ENCODE peak calls at places on chromosomes 5 and 9, in four cellular contexts. One of them, this sample, is unnamed.

GRCh38 chr9:79477955-79478751 is 93.6 kb upstream of the TLE4 start:
- DNase-seq in AG09309: no peak
- DNase-seq in epithelial cell of esophagus: peak; percentile 92
- DNase-seq in choroid plexus epithelial cell: peak; percentile 57
- DNase-seq in this sample: no peak

GRCh38 chr9:104850771-104851170 is 77.2 kb downstream of the ABCA1 start:
- DNase-seq in AG09309: no peak
- DNase-seq in epithelial cell of esophagus: peak; percentile 56
- DNase-seq in choroid plexus epithelial cell: peak; percentile 27
- DNase-seq in this sample: no peak

GRCh38 chr9:71592400-71592799 is 175.9 kb downstream of the CEMIP2 start:
- DNase-seq in AG09309: no peak
- DNase-seq in epithelial cell of esophagus: peak; percentile 40
- DNase-seq in choroid plexus epithelial cell: peak; percentile 14
- DNase-seq in this sample: no peak

GRCh38 chr5:57338068-57338848 is 144.4 kb downstream of the ACTBL2 start:
- DNase-seq in AG09309: no peak
- DNase-seq in epithelial cell of esophagus: peak; percentile 45
- DNase-seq in choroid plexus epithelial cell: peak; percentile 61
- DNase-seq in this sample: no peak

GRCh38 chr9:71302776-71303175 is 181.4 kb upstream of the TRPM3 start:
- DNase-seq in AG09309: no peak
- DNase-seq in epithelial cell of esophagus: no peak
- DNase-seq in choroid plexus epithelial cell: no peak
- DNase-seq in this sample: no peak

GRCh38 chr9:137318976-137319375 is 16.9 kb upstream of the NRARP start:
- DNase-seq in AG09309: no peak
- DNase-seq in epithelial cell of esophagus: no peak
- DNase-seq in choroid plexus epithelial cell: no peak
- DNase-seq in this sample: no peak

GRCh38 chr5:55033568-55033967 is 9.5 kb downstream of the GZMK start:
- DNase-seq in AG09309: no peak
- DNase-seq in epithelial cell of esophagus: no peak
- DNase-seq in choroid plexus epithelial cell: peak; percentile 56
- DNase-seq in this sample: no peak

GRCh38 chr5:172834570-172835245 is 657 bp downstream of the ERGIC1 start:
- DNase-seq in AG09309: no peak
- DNase-seq in epithelial cell of esophagus: no peak
- DNase-seq in choroid plexus epithelial cell: peak; percentile 39
- DNase-seq in this sample: peak; percentile 48

GRCh38 chr9:18238752-18239151 is 235.2 kb upstream of the ADAMTSL1 start:
- DNase-seq in AG09309: peak; percentile 53
- DNase-seq in epithelial cell of esophagus: peak; percentile 75
- DNase-seq in choroid plexus epithelial cell: peak; percentile 70
- DNase-seq in this sample: no peak

GRCh38 chr9:93178851-93179786 is 4.8 kb upstream of the WNK2 start:
- DNase-seq in AG09309: no peak
- DNase-seq in epithelial cell of esophagus: no peak
- DNase-seq in choroid plexus epithelial cell: no peak
- DNase-seq in this sample: no peak

GRCh38 chr5:61002616-61003015 is 57.6 kb downstream of the NDUFAF2 start:
- DNase-seq in AG09309: no peak
- DNase-seq in epithelial cell of esophagus: no peak
- DNase-seq in choroid plexus epithelial cell: no peak
- DNase-seq in this sample: no peak

GRCh38 chr9:71608825-71609452 is 159.4 kb downstream of the CEMIP2 start:
- DNase-seq in AG09309: no peak
- DNase-seq in epithelial cell of esophagus: no peak
- DNase-seq in choroid plexus epithelial cell: peak; percentile 72
- DNase-seq in this sample: no peak

GRCh38 chr9:20552874-20553624 is 69.2 kb downstream of the MLLT3 start:
- DNase-seq in AG09309: no peak
- DNase-seq in epithelial cell of esophagus: peak; percentile 14
- DNase-seq in choroid plexus epithelial cell: peak; percentile 41
- DNase-seq in this sample: no peak

GRCh38 chr5:52605317-52605991 is 182.3 kb upstream of the ITGA1 start:
- DNase-seq in AG09309: no peak
- DNase-seq in epithelial cell of esophagus: no peak
- DNase-seq in choroid plexus epithelial cell: peak; percentile 2
- DNase-seq in this sample: no peak

GRCh38 chr9:71725590-71726338 is 42.5 kb downstream of the CEMIP2 start:
- DNase-seq in AG09309: peak; percentile 91
- DNase-seq in epithelial cell of esophagus: peak; percentile 96
- DNase-seq in choroid plexus epithelial cell: peak; percentile 75
- DNase-seq in this sample: no peak

GRCh38 chr9:129547869-129548570 is 72.9 kb downstream of the C9orf50 start:
- DNase-seq in AG09309: no peak
- DNase-seq in epithelial cell of esophagus: peak; percentile 30
- DNase-seq in choroid plexus epithelial cell: no peak
- DNase-seq in this sample: peak; percentile 38

GRCh38 chr9:92501671-92502393 is 19.5 kb upstream of the ASPN start:
- DNase-seq in AG09309: peak; percentile 63
- DNase-seq in epithelial cell of esophagus: peak; percentile 62
- DNase-seq in choroid plexus epithelial cell: peak; percentile 55
- DNase-seq in this sample: no peak

GRCh38 chr5:137617806-137618205 is 118.1 kb downstream of the KLHL3 start:
- DNase-seq in AG09309: no peak
- DNase-seq in epithelial cell of esophagus: peak; percentile 36
- DNase-seq in choroid plexus epithelial cell: peak; percentile 19
- DNase-seq in this sample: no peak

GRCh38 chr5:132017738-132018625 is 6.5 kb upstream of the ACSL6 start:
- DNase-seq in AG09309: no peak
- DNase-seq in epithelial cell of esophagus: no peak
- DNase-seq in choroid plexus epithelial cell: no peak
- DNase-seq in this sample: peak; percentile 26

GRCh38 chr5:37435261-37435660 is 56.1 kb downstream of the WDR70 start:
- DNase-seq in AG09309: no peak
- DNase-seq in epithelial cell of esophagus: no peak
- DNase-seq in choroid plexus epithelial cell: peak; percentile 76
- DNase-seq in this sample: no peak

GRCh38 chr5:58462154-58462553 is 2.3 kb upstream of the PLK2 start:
- DNase-seq in AG09309: no peak
- DNase-seq in epithelial cell of esophagus: peak; percentile 85
- DNase-seq in choroid plexus epithelial cell: no peak
- DNase-seq in this sample: no peak

GRCh38 chr9:22278426-22278825 is 168.2 kb upstream of the DMRTA1 start:
- DNase-seq in AG09309: no peak
- DNase-seq in epithelial cell of esophagus: peak; percentile 69
- DNase-seq in choroid plexus epithelial cell: peak; percentile 53
- DNase-seq in this sample: no peak

GRCh38 chr9:121989010-121989409 is 104.1 kb downstream of the TTLL11 start:
- DNase-seq in AG09309: no peak
- DNase-seq in epithelial cell of esophagus: peak; percentile 46
- DNase-seq in choroid plexus epithelial cell: peak; percentile 56
- DNase-seq in this sample: no peak

GRCh38 chr5:68330564-68330963 is 115.0 kb downstream of the PIK3R1 start:
- DNase-seq in AG09309: no peak
- DNase-seq in epithelial cell of esophagus: peak; percentile 44
- DNase-seq in choroid plexus epithelial cell: peak; percentile 34
- DNase-seq in this sample: no peak

GRCh38 chr5:65364907-65365306 is 116.8 kb downstream of the ADAMTS6 start:
- DNase-seq in AG09309: no peak
- DNase-seq in epithelial cell of esophagus: peak; percentile 6
- DNase-seq in choroid plexus epithelial cell: peak; percentile 19
- DNase-seq in this sample: no peak

GRCh38 chr9:34684145-34684544 is 6.9 kb downstream of the CCL19 start:
- DNase-seq in AG09309: no peak
- DNase-seq in epithelial cell of esophagus: no peak
- DNase-seq in choroid plexus epithelial cell: no peak
- DNase-seq in this sample: peak; percentile 1

GRCh38 chr5:97936246-97936645 is 753.2 kb upstream of the RIOK2 start:
- DNase-seq in AG09309: no peak
- DNase-seq in epithelial cell of esophagus: no peak
- DNase-seq in choroid plexus epithelial cell: no peak
- DNase-seq in this sample: no peak

GRCh38 chr5:7881816-7882215 is 12.9 kb downstream of the MTRR start:
- DNase-seq in AG09309: no peak
- DNase-seq in epithelial cell of esophagus: no peak
- DNase-seq in choroid plexus epithelial cell: no peak
- DNase-seq in this sample: no peak

GRCh38 chr5:147782053-147783028 is at the start of gene JAKMIP2:
- DNase-seq in AG09309: no peak
- DNase-seq in epithelial cell of esophagus: peak; percentile 7
- DNase-seq in choroid plexus epithelial cell: peak; percentile 94
- DNase-seq in this sample: peak; percentile 95

GRCh38 chr9:72557549-72557948 is 36.1 kb downstream of the TMC1 start:
- DNase-seq in AG09309: peak; percentile 68
- DNase-seq in epithelial cell of esophagus: peak; percentile 99
- DNase-seq in choroid plexus epithelial cell: peak; percentile 84
- DNase-seq in this sample: no peak

GRCh38 chr5:40879163-40879942 is 29.9 kb upstream of the C7 start:
- DNase-seq in AG09309: no peak
- DNase-seq in epithelial cell of esophagus: peak; percentile 25
- DNase-seq in choroid plexus epithelial cell: peak; percentile 59
- DNase-seq in this sample: no peak

GRCh38 chr5:61167382-61167781 is 5.1 kb upstream of the SMIM15 start:
- DNase-seq in AG09309: peak; percentile 7
- DNase-seq in epithelial cell of esophagus: peak; percentile 56
- DNase-seq in choroid plexus epithelial cell: peak; percentile 79
- DNase-seq in this sample: no peak

GRCh38 chr9:93460689-93461413 is 7.5 kb upstream of the FAM120AOS start:
- DNase-seq in AG09309: no peak
- DNase-seq in epithelial cell of esophagus: no peak
- DNase-seq in choroid plexus epithelial cell: no peak
- DNase-seq in this sample: no peak

GRCh38 chr9:88831783-88832407 is 159.4 kb upstream of the S1PR3 start:
- DNase-seq in AG09309: no peak
- DNase-seq in epithelial cell of esophagus: no peak
- DNase-seq in choroid plexus epithelial cell: no peak
- DNase-seq in this sample: no peak

GRCh38 chr5:142874537-142874936 is 104.4 kb downstream of the ARHGAP26 start:
- DNase-seq in AG09309: no peak
- DNase-seq in epithelial cell of esophagus: peak; percentile 71
- DNase-seq in choroid plexus epithelial cell: peak; percentile 33
- DNase-seq in this sample: no peak

GRCh38 chr5:142176255-142176654 is 67.7 kb downstream of the NDFIP1 start:
- DNase-seq in AG09309: no peak
- DNase-seq in epithelial cell of esophagus: no peak
- DNase-seq in choroid plexus epithelial cell: peak; percentile 13
- DNase-seq in this sample: no peak

GRCh38 chr9:125634040-125634717 is 72.8 kb downstream of the MAPKAP1 start:
- DNase-seq in AG09309: no peak
- DNase-seq in epithelial cell of esophagus: peak; percentile 49
- DNase-seq in choroid plexus epithelial cell: no peak
- DNase-seq in this sample: no peak

GRCh38 chr5:172361566-172362238 is 78.1 kb upstream of the UBTD2 start:
- DNase-seq in AG09309: peak; percentile 99
- DNase-seq in epithelial cell of esophagus: peak; percentile 99
- DNase-seq in choroid plexus epithelial cell: peak; percentile 95
- DNase-seq in this sample: no peak

GRCh38 chr9:131090025-131090787 is 6.1 kb upstream of the AIF1L start:
- DNase-seq in AG09309: no peak
- DNase-seq in epithelial cell of esophagus: no peak
- DNase-seq in choroid plexus epithelial cell: no peak
- DNase-seq in this sample: no peak
- TF ChIP-seq CTCF in AG09309: no peak
- TF ChIP-seq CTCF in epithelial cell of esophagus: no peak
- TF ChIP-seq CTCF in choroid plexus epithelial cell: no peak
- TF ChIP-seq CTCF in this sample: no peak

GRCh38 chr5:9207820-9208418 is 338.0 kb downstream of the SEMA5A start:
- DNase-seq in AG09309: no peak
- DNase-seq in epithelial cell of esophagus: peak; percentile 76
- DNase-seq in choroid plexus epithelial cell: peak; percentile 77
- DNase-seq in this sample: no peak
- TF ChIP-seq CTCF in AG09309: peak; percentile 32
- TF ChIP-seq CTCF in epithelial cell of esophagus: peak; percentile 38
- TF ChIP-seq CTCF in choroid plexus epithelial cell: peak; percentile 47
- TF ChIP-seq CTCF in this sample: peak; percentile 86

GRCh38 chr5:53963958-53964357 is 346.4 kb downstream of the ARL15 start:
- DNase-seq in AG09309: no peak
- DNase-seq in epithelial cell of esophagus: peak; percentile 6
- DNase-seq in choroid plexus epithelial cell: no peak
- DNase-seq in this sample: no peak
- TF ChIP-seq CTCF in AG09309: no peak
- TF ChIP-seq CTCF in epithelial cell of esophagus: peak; percentile 30
- TF ChIP-seq CTCF in choroid plexus epithelial cell: no peak
- TF ChIP-seq CTCF in this sample: no peak

DNA sequence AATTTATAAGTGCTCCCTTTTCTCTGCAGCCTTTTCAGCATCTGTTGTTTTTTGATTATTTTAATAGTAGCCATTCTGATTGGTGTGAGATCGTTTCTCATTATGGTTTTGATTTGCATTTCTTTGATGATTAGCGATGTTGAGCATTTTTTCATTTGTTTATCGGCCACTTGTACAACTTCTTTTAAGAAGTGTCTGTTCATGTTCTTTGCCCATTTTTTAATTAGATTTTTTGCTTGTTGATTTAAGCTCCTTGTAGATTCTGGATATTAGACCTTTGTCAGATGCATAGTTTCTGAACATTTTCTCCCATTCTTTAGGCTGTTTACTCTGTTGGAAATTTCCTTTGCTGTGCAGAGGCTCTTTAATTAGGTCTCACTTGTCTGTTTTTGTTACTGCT is 46.3 kb downstream of the FYB1 start:
- DNase-seq in AG09309: no peak
- DNase-seq in epithelial cell of esophagus: no peak
- DNase-seq in choroid plexus epithelial cell: no peak
- DNase-seq in this sample: no peak
- TF ChIP-seq CTCF in AG09309: no peak
- TF ChIP-seq CTCF in epithelial cell of esophagus: no peak
- TF ChIP-seq CTCF in choroid plexus epithelial cell: no peak
- TF ChIP-seq CTCF in this sample: no peak

GRCh38 chr9:120438111-120438510 is 141.9 kb downstream of the CDK5RAP2 start:
- DNase-seq in AG09309: no peak
- DNase-seq in epithelial cell of esophagus: peak; percentile 54
- DNase-seq in choroid plexus epithelial cell: peak; percentile 59
- DNase-seq in this sample: no peak

GRCh38 chr9:120436937-120437592 is 142.9 kb downstream of the CDK5RAP2 start:
- DNase-seq in AG09309: no peak
- DNase-seq in epithelial cell of esophagus: no peak
- DNase-seq in choroid plexus epithelial cell: no peak
- DNase-seq in this sample: no peak

GRCh38 chr9:120440791-120441190 is 139.2 kb downstream of the CDK5RAP2 start:
- DNase-seq in AG09309: no peak
- DNase-seq in epithelial cell of esophagus: peak; percentile 51
- DNase-seq in choroid plexus epithelial cell: no peak
- DNase-seq in this sample: no peak

GRCh38 chr9:120441446-120442279 is 138.3 kb downstream of the CDK5RAP2 start:
- DNase-seq in AG09309: peak; percentile 50
- DNase-seq in epithelial cell of esophagus: peak; percentile 82
- DNase-seq in choroid plexus epithelial cell: peak; percentile 95
- DNase-seq in this sample: no peak

DNA sequence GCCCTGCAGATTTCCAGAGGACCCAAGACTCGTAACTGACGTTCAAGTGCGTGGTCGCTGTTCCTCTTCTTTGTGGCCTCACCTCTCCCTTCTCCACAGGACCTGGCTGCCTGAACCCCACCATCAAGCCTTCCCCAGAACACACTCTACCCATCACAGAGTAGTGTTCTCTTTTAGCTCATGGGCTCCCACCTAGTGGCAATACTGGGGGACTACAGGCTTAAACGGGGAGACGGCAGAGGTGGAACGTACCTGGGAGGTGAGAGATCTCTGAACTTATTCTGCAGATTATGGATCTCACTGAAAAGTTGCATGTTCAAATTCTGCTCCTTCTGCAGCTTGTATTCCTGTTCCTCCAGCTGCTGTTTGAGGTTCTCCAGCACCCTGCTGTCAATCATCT is 140.8 kb downstream of the CDK5RAP2 start:
- DNase-seq in AG09309: no peak
- DNase-seq in epithelial cell of esophagus: peak; percentile 48
- DNase-seq in choroid plexus epithelial cell: peak; percentile 63
- DNase-seq in this sample: no peak
- TF ChIP-seq CTCF in AG09309: peak; percentile 54
- TF ChIP-seq CTCF in epithelial cell of esophagus: peak; percentile 58
- TF ChIP-seq CTCF in choroid plexus epithelial cell: peak; percentile 82
- TF ChIP-seq CTCF in this sample: peak; percentile 75

This sample was measured in chondrocyte.